ENCODE peak calls at places on chromosome 16, in six cellular contexts. A is HepG2, T is HL-60, M is SK-N-SH, R is K562, B is H1. I is an unnamed sample.
A peak's percentile ranks its signal among the peaks of the same experiment; 100 is the strongest.

GRCh38 chr16:22728167-22728836 is 85.7 kb upstream of the HS3ST2 start:
- DNase-seq in R (no peak), A (no peak), M (peak; percentile 64), B (no peak), T (no peak), I (no peak)

GRCh38 chr16:87077750-87078127 is 239.5 kb downstream of the C16orf95 start:
- DNase-seq in B (no peak), T (no peak), A (no peak), M (no peak), R (no peak), I (no peak)

GRCh38 chr16:66946541-66946940 is 11.2 kb downstream of the CES2 start:
- DNase-seq in R (no peak), T (no peak), A (no peak), B (no peak), M (no peak), I (no peak)

GRCh38 chr16:12620150-12620549 is 183.5 kb downstream of the CPPED1 start:
- DNase-seq in A (no peak), M (no peak), T (no peak), B (no peak), R (no peak), I (no peak)

GRCh38 chr16:75555213-75555706 is 792 bp downstream of the TMEM231 start:
- DNase-seq in A (peak; percentile 89), M (peak; percentile 90), R (peak; percentile 89), T (no peak), B (peak; percentile 66), I (no peak)

GRCh38 chr16:67881557-67882220 is 3.0 kb upstream of the NRN1L start:
- DNase-seq in T (no peak), A (no peak), B (no peak), M (no peak), R (no peak), I (no peak)

GRCh38 chr16:81843243-81843582 is 64.1 kb downstream of the PLCG2 start:
- DNase-seq in R (no peak), B (no peak), M (no peak), T (no peak), A (no peak), I (no peak)

GRCh38 chr16:85832578-85833539 is 33.4 kb downstream of the COX4I1 start:
- DNase-seq in A (no peak), M (no peak), T (peak; percentile 11), B (no peak), R (no peak), I (no peak)

GRCh38 chr16:74711938-74712337 is 11.3 kb upstream of the MLKL start:
- DNase-seq in A (no peak), T (no peak), M (no peak), B (no peak), R (no peak), I (no peak)

GRCh38 chr16:55628306-55628968 is 27.4 kb upstream of the SLC6A2 start:
- DNase-seq in B (no peak), R (no peak), A (no peak), M (no peak), T (no peak), I (no peak)

GRCh38 chr16:52742608-52743007 is 195.7 kb upstream of the TOX3 start:
- DNase-seq in R (no peak), B (no peak), T (no peak), A (peak; percentile 48), M (no peak), I (no peak)

GRCh38 chr16:52743702-52744101 is 196.8 kb upstream of the TOX3 start:
- DNase-seq in M (no peak), B (no peak), T (no peak), A (no peak), R (no peak), I (no peak)

GRCh38 chr16:52740333-52740732 is 193.4 kb upstream of the TOX3 start:
- DNase-seq in A (no peak), R (no peak), B (no peak), T (no peak), M (no peak), I (no peak)

GRCh38 chr16:52742052-52742451 is 195.1 kb upstream of the TOX3 start:
- DNase-seq in T (no peak), M (no peak), R (no peak), B (no peak), A (no peak), I (no peak)

DNA sequence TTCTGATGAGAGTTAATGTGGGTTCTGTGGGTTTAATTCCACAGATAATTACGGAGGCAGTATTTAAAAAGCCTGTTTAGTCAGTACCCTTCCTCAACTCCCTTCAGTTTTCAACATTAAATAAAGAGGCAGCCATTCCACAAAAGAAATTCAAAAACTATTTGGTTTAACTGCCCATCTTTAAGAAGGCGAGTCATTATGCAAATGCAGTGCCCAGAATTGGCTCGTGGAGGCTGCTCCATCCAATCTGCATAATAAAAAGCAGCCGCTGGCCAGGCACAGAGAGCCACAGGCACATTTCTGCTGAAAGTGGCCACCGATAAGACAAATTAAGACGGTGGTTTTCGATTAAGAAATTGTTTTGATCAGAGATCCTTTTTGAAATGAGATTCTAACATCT is 194.4 kb upstream of the TOX3 start:
- DNase-seq in B (peak; percentile 39), T (no peak), R (no peak), M (no peak), A (no peak), I (no peak)
- TF ChIP-seq GABPA in B (no peak), T (no peak), R (no peak), M (no peak), A (no peak), I (no peak)

GRCh38 chr16:4656695-4657686 is 32.4 kb downstream of the MGRN1 start:
- DNase-seq in T (no peak), R (no peak), A (no peak), M (no peak), B (no peak), I (no peak)

GRCh38 chr16:4661661-4662060 is 31.7 kb upstream of the NUDT16L1 start:
- DNase-seq in B (no peak), R (no peak), A (no peak), T (peak; percentile 72), M (no peak), I (no peak)

GRCh38 chr16:4659363-4660353 is 33.7 kb upstream of the NUDT16L1 start:
- DNase-seq in M (no peak), R (no peak), A (no peak), T (no peak), B (no peak), I (no peak)

GRCh38 chr16:4663756-4664465 is 29.5 kb upstream of the NUDT16L1 start:
- DNase-seq in R (no peak), B (no peak), M (no peak), T (peak; percentile 98), A (peak; percentile 94), I (no peak)

DNA sequence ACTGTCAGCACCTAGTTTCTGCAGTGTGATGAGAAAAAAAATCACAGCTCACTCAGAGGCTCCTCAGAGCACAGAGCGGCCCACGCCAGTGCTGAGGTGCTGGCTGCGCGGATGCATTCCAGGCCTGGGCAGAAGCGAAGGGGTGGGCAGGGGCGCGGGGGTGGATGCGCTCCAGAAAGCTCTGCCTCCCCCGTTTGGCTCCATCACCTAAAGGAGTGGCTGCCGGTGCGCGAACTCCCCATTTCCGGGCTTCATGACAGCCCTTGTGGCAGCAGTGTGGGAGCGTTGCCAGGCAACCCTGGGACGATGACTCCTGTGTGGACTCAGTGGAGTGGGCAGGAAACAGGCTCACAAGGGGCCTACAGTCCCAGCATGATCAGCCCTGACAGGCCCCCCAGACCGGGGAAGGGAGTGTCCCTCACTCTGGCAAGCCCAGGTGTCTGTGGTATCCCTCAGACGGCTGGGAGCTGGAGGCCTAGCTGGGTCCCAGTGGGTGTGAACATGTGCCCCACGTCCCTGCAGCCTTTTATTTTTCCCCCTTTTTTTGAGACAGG is 32.8 kb upstream of the NUDT16L1 start:
- DNase-seq in A (peak; percentile 84), B (no peak), M (peak; percentile 50), T (no peak), R (no peak), I (no peak)
- TF ChIP-seq GABPA in A (no peak), B (no peak), M (no peak), T (no peak), R (no peak), I (no peak)

DNA sequence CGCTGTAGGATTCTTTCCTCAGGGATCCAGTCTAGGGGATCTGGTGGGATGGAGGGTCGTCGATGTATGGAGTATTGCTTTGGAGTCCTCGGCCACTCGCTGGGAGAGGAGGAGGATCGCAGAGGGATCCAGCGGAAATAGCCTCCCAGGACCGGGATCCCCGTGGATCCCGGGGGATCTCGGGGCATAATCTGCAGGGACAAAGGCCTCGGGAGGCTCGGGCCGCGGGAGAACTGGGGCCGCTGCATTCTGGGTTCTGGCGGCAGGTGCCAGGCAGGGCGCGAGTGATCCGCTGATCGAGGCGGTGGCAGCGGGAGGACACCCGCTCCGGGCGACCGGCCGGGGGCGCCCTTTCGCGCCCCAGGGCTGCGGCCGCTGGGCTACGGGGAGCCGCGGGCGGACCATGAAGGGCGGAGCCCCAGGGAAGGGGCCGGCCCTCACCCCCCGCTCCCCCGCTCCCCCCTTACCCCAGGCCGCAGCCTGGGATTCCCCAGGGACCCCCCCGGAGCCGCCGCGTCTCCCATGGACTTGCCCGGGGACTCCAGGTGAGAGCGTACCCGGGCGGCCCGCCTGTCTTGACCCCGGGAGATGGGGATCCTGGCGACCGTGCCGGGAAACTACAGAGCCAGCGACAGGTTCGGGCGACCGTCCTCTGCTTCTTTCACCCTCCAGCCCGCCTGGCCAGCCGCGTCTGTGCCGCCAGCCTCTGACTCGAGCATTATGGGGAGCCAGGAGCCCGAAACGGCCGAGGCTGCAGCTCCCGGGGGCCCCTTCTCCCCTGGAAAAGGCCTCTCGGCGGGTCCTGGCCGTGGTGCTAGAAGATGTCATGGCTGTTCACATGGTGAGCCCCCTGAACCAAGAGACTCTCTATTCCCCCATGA is 604 bp downstream of the PRR14 start:
- DNase-seq in M (peak; percentile 88), B (no peak), A (peak; percentile 52), R (peak; percentile 88), T (peak; percentile 69), I (no peak)
- TF ChIP-seq GABPA in M (peak; percentile 17), B (peak; percentile 9), A (no peak), R (no peak), T (no peak), I (no peak)

GRCh38 chr16:88804552-88805339 is 1.2 kb downstream of the CDT1 start:
- DNase-seq in A (peak; percentile 74), R (peak; percentile 58), M (peak; percentile 64), T (no peak), B (no peak), I (no peak)

GRCh38 chr16:88805340-88805715 is 1.7 kb downstream of the CDT1 start:
- DNase-seq in M (no peak), B (no peak), R (no peak), A (no peak), T (no peak), I (no peak)

GRCh38 chr16:88805887-88806393 is 2.4 kb downstream of the CDT1 start:
- DNase-seq in M (no peak), A (no peak), T (no peak), B (no peak), R (no peak), I (no peak)

GRCh38 chr16:88804173-88804551 is 573 bp downstream of the CDT1 start:
- DNase-seq in T (no peak), M (peak; percentile 70), B (no peak), A (no peak), R (no peak), I (no peak)

DNA sequence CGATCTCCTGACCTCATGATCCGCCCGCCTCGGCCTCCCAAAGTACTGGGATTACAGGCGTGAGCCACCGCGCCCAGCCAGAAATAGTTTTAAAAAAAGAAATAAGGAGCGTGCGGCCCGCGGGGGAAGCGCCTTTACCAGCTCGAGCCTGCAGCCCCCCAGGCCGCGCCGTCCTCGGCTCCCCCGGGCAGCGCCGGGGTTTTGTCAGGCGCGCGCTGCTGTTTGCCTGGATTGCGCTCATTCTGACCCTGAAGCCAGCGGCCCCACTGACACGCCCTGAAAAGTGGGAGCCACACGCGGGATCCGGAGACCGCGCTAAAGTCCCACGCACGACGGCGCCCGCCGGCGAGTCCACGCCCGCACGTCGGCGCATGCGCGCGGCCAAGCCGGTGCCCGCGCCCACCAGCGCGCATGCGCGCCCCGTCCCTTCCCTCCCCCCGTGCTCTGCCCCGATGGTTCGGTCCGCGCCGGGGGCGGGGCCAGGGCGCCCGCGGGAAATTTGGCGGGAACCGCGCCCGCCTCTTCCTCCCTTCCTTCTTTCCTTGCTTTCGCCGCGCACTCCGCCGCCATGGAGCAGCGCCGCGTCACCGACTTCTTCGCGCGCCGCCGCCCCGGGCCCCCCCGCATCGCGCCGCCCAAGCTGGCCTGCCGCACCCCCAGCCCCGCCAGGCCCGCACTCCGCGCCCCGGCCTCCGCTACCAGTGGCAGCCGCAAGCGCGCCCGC is at the start of gene CDT1:
- DNase-seq in T (peak; percentile 55), B (no peak), A (peak; percentile 65), R (peak; percentile 96), M (peak; percentile 100), I (no peak)
- TF ChIP-seq GABPA in T (no peak), B (no peak), A (no peak), R (no peak), M (no peak), I (no peak)

I was measured in GM12878.